ENCODE peak calls at places on chromosomes 5 and 9, in ten cellular contexts. P, L, D, Y, C, J, S, F, R and K are unnamed samples.

GRCh38 chr9:101398930-101399640 is 434 bp downstream of the ZNF189 start:
- DNase-seq in Y (peak; percentile 5), J (no peak), R (no peak), D (no peak), C (no peak), F (no peak), S (no peak), P (no peak), L (peak; percentile 75), K (no peak)

GRCh38 chr9:129321511-129322021 is 143.5 kb upstream of the IER5L start:
- DNase-seq in L (no peak), D (no peak), F (no peak), Y (no peak), C (no peak), P (no peak), S (no peak), J (no peak), R (no peak), K (no peak)

GRCh38 chr9:105064248-105065118 is 136.5 kb upstream of the ABCA1 start:
- DNase-seq in S (peak; percentile 67), R (peak; percentile 94), P (peak; percentile 77), D (peak; percentile 5), J (peak; percentile 13), L (peak; percentile 99), F (peak; percentile 99), Y (peak; percentile 92), C (no peak), K (no peak)

GRCh38 chr5:35876454-35876853 is 19.8 kb downstream of the IL7R start:
- DNase-seq in S (no peak), R (no peak), L (no peak), J (peak; percentile 23), Y (peak; percentile 46), P (peak; percentile 15), F (peak; percentile 20), C (no peak), D (no peak), K (no peak)

GRCh38 chr5:68777145-68777544 is 316.7 kb upstream of the SLC30A5 start:
- DNase-seq in R (no peak), P (no peak), Y (no peak), C (no peak), S (no peak), L (no peak), J (no peak), F (no peak), D (no peak), K (no peak)

GRCh38 chr5:14871084-14871572 is 450 bp downstream of the ANKH start:
- DNase-seq in S (no peak), L (peak; percentile 75), Y (peak; percentile 5), D (no peak), P (no peak), F (no peak), R (no peak), J (peak; percentile 6), C (peak; percentile 77), K (no peak)

GRCh38 chr5:100904259-100904822 is 1.3 kb upstream of the ST8SIA4 start:
- DNase-seq in L (no peak), J (peak; percentile 76), R (no peak), Y (no peak), D (peak; percentile 22), S (no peak), C (peak; percentile 71), F (no peak), P (no peak), K (no peak)

GRCh38 chr9:78234810-78235209 is 1.1 kb upstream of the CEP78 start:
- DNase-seq in L (no peak), Y (peak; percentile 26), R (no peak), P (no peak), C (no peak), F (peak; percentile 48), J (no peak), S (no peak), D (no peak), K (no peak)

GRCh38 chr9:9914174-9914573 is 698.6 kb downstream of the PTPRD start:
- DNase-seq in C (no peak), R (no peak), F (no peak), L (no peak), J (no peak), D (no peak), S (no peak), Y (no peak), P (no peak), K (no peak)

GRCh38 chr9:33374634-33375237 is 27.6 kb downstream of the AQP7 start:
- DNase-seq in D (peak; percentile 75), F (peak; percentile 65), Y (peak; percentile 63), S (peak; percentile 24), L (peak; percentile 78), J (peak; percentile 87), R (peak; percentile 51), C (peak; percentile 75), P (peak; percentile 79), K (peak; percentile 60)

GRCh38 chr5:149007174-149007573 is 55.7 kb downstream of the SH3TC2 start:
- DNase-seq in D (no peak), S (no peak), P (peak; percentile 97), L (no peak), R (peak; percentile 81), C (no peak), F (peak; percentile 89), J (no peak), Y (peak; percentile 84), K (no peak)

GRCh38 chr9:35273591-35273990 is 111.8 kb downstream of the UNC13B start:
- DNase-seq in Y (no peak), C (no peak), J (no peak), D (no peak), R (no peak), S (no peak), P (no peak), L (no peak), F (no peak), K (no peak)

GRCh38 chr5:2156358-2157059 is 273.8 kb upstream of the IRX4 start:
- DNase-seq in L (no peak), J (no peak), S (no peak), R (no peak), D (no peak), P (peak; percentile 5), C (no peak), Y (no peak), F (no peak), K (no peak)

GRCh38 chr5:1975406-1975715 is 92.6 kb upstream of the IRX4 start:
- DNase-seq in Y (no peak), J (no peak), D (no peak), C (no peak), P (no peak), F (no peak), R (no peak), S (no peak), L (no peak), K (no peak)